ENCODE peak calls at places on chromosomes 2 and 18, in ten cellular contexts. One of them, this sample, is unnamed.

GRCh38 chr2:23460228-23460627 is 75.2 kb downstream of the KLHL29 start:
- DNase-seq in transverse colon: no peak
- DNase-seq in gastrocnemius medialis: no peak
- DNase-seq in spleen: no peak
- DNase-seq in HCT116: peak
- DNase-seq in stomach: no peak
- DNase-seq in right lobe of liver: no peak
- DNase-seq in suprapubic skin: no peak
- DNase-seq in prostate gland: no peak
- DNase-seq in A549: peak
- DNase-seq in this sample: no peak

GRCh38 chr2:43175187-43175490 is 51.3 kb downstream of the ZFP36L2 start:
- DNase-seq in transverse colon: no peak
- DNase-seq in gastrocnemius medialis: no peak
- DNase-seq in spleen: no peak
- DNase-seq in HCT116: no peak
- DNase-seq in stomach: no peak
- DNase-seq in right lobe of liver: no peak
- DNase-seq in suprapubic skin: no peak
- DNase-seq in prostate gland: no peak
- DNase-seq in A549: no peak
- DNase-seq in this sample: no peak

GRCh38 chr2:190804182-190804795 is 76.3 kb upstream of the GLS start:
- DNase-seq in transverse colon: no peak
- DNase-seq in gastrocnemius medialis: no peak
- DNase-seq in spleen: no peak
- DNase-seq in HCT116: peak
- DNase-seq in stomach: no peak
- DNase-seq in right lobe of liver: no peak
- DNase-seq in suprapubic skin: no peak
- DNase-seq in prostate gland: no peak
- DNase-seq in A549: no peak
- DNase-seq in this sample: no peak

GRCh38 chr2:1498176-1498575 is 84.9 kb downstream of the TPO start:
- DNase-seq in transverse colon: no peak
- DNase-seq in gastrocnemius medialis: no peak
- DNase-seq in spleen: peak
- DNase-seq in HCT116: no peak
- DNase-seq in stomach: no peak
- DNase-seq in right lobe of liver: peak
- DNase-seq in suprapubic skin: peak
- DNase-seq in prostate gland: no peak
- DNase-seq in A549: no peak
- DNase-seq in this sample: no peak

GRCh38 chr2:96169868-96170507 is 24.7 kb upstream of the DUSP2 start:
- DNase-seq in transverse colon: no peak
- DNase-seq in gastrocnemius medialis: no peak
- DNase-seq in spleen: no peak
- DNase-seq in HCT116: no peak
- DNase-seq in stomach: no peak
- DNase-seq in right lobe of liver: no peak
- DNase-seq in suprapubic skin: no peak
- DNase-seq in prostate gland: no peak
- DNase-seq in A549: no peak
- DNase-seq in this sample: no peak

GRCh38 chr2:240819404-240820013 is 510 bp downstream of the KIF1A start:
- DNase-seq in transverse colon: no peak
- DNase-seq in gastrocnemius medialis: no peak
- DNase-seq in spleen: no peak
- DNase-seq in HCT116: no peak
- DNase-seq in stomach: peak
- DNase-seq in right lobe of liver: no peak
- DNase-seq in suprapubic skin: no peak
- DNase-seq in prostate gland: no peak
- DNase-seq in A549: no peak
- DNase-seq in this sample: no peak

GRCh38 chr2:238963164-238963969 is 115.5 kb downstream of the TWIST2 start:
- DNase-seq in transverse colon: no peak
- DNase-seq in gastrocnemius medialis: no peak
- DNase-seq in spleen: no peak
- DNase-seq in HCT116: no peak
- DNase-seq in stomach: no peak
- DNase-seq in right lobe of liver: no peak
- DNase-seq in suprapubic skin: no peak
- DNase-seq in prostate gland: no peak
- DNase-seq in A549: no peak
- DNase-seq in this sample: no peak

GRCh38 chr18:55264108-55264507 is 304.8 kb upstream of the CCDC68 start:
- DNase-seq in transverse colon: no peak
- DNase-seq in gastrocnemius medialis: no peak
- DNase-seq in spleen: no peak
- DNase-seq in HCT116: no peak
- DNase-seq in stomach: no peak
- DNase-seq in right lobe of liver: no peak
- DNase-seq in suprapubic skin: no peak
- DNase-seq in prostate gland: peak
- DNase-seq in A549: no peak
- DNase-seq in this sample: no peak

GRCh38 chr2:224946911-224947310 is 95.4 kb downstream of the DOCK10 start:
- DNase-seq in transverse colon: no peak
- DNase-seq in gastrocnemius medialis: no peak
- DNase-seq in spleen: no peak
- DNase-seq in HCT116: no peak
- DNase-seq in stomach: no peak
- DNase-seq in right lobe of liver: no peak
- DNase-seq in suprapubic skin: no peak
- DNase-seq in prostate gland: no peak
- DNase-seq in A549: no peak
- DNase-seq in this sample: no peak

GRCh38 chr2:159449504-159450124 is 163.1 kb upstream of the WDSUB1 start:
- DNase-seq in transverse colon: no peak
- DNase-seq in gastrocnemius medialis: no peak
- DNase-seq in spleen: no peak
- DNase-seq in HCT116: no peak
- DNase-seq in stomach: no peak
- DNase-seq in right lobe of liver: no peak
- DNase-seq in suprapubic skin: no peak
- DNase-seq in prostate gland: no peak
- DNase-seq in A549: no peak
- DNase-seq in this sample: no peak

GRCh38 chr2:64760131-64760530 is 106.4 kb upstream of the SERTAD2 start:
- DNase-seq in transverse colon: no peak
- DNase-seq in gastrocnemius medialis: no peak
- DNase-seq in spleen: no peak
- DNase-seq in HCT116: no peak
- DNase-seq in stomach: no peak
- DNase-seq in right lobe of liver: no peak
- DNase-seq in suprapubic skin: no peak
- DNase-seq in prostate gland: no peak
- DNase-seq in A549: no peak
- DNase-seq in this sample: no peak

GRCh38 chr2:120104002-120104467 is 91.2 kb downstream of the EPB41L5 start:
- DNase-seq in transverse colon: no peak
- DNase-seq in gastrocnemius medialis: no peak
- DNase-seq in spleen: no peak
- DNase-seq in HCT116: no peak
- DNase-seq in stomach: no peak
- DNase-seq in right lobe of liver: no peak
- DNase-seq in suprapubic skin: no peak
- DNase-seq in prostate gland: no peak
- DNase-seq in A549: no peak
- DNase-seq in this sample: no peak

GRCh38 chr2:50952596-50952995 is 79.3 kb downstream of the NRXN1 start:
- DNase-seq in transverse colon: no peak
- DNase-seq in gastrocnemius medialis: no peak
- DNase-seq in spleen: no peak
- DNase-seq in HCT116: peak
- DNase-seq in stomach: no peak
- DNase-seq in right lobe of liver: no peak
- DNase-seq in suprapubic skin: no peak
- DNase-seq in prostate gland: no peak
- DNase-seq in A549: no peak
- DNase-seq in this sample: no peak

GRCh38 chr2:23585218-23585945 is 200.4 kb downstream of the KLHL29 start:
- DNase-seq in transverse colon: no peak
- DNase-seq in gastrocnemius medialis: no peak
- DNase-seq in spleen: peak
- DNase-seq in HCT116: no peak
- DNase-seq in stomach: no peak
- DNase-seq in right lobe of liver: no peak
- DNase-seq in suprapubic skin: no peak
- DNase-seq in prostate gland: no peak
- DNase-seq in A549: no peak
- DNase-seq in this sample: no peak

DNA sequence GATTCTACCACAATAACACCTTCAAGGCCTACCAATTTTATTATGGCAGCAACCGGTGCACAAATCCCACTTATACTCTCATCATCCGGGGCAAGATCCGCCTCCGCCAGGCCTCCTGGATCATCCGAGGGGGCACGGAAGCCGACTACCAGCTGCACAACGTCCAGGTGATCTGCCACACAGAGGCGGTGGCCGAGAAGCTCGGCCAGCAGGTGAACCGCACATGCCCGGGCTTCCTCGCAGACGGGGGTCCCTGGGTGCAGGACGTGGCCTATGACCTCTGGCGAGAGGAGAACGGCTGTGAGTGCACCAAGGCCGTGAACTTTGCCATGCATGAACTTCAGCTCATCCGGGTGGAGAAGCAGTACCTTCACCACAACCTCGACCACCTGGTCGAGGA is 17.1 kb downstream of the APCDD1 start:
- DNase-seq in transverse colon: no peak
- DNase-seq in gastrocnemius medialis: no peak
- DNase-seq in spleen: no peak
- DNase-seq in HCT116: no peak
- DNase-seq in stomach: no peak
- DNase-seq in right lobe of liver: no peak
- DNase-seq in suprapubic skin: no peak
- DNase-seq in prostate gland: no peak
- DNase-seq in A549: no peak
- DNase-seq in this sample: no peak
- H3K4me3 ChIP-seq in transverse colon: no peak
- H3K4me3 ChIP-seq in gastrocnemius medialis: no peak
- H3K4me3 ChIP-seq in spleen: no peak
- H3K4me3 ChIP-seq in HCT116: no peak
- H3K4me3 ChIP-seq in stomach: no peak
- H3K4me3 ChIP-seq in right lobe of liver: no peak
- H3K4me3 ChIP-seq in suprapubic skin: no peak
- H3K4me3 ChIP-seq in prostate gland: no peak
- H3K4me3 ChIP-seq in A549: no peak
- H3K4me3 ChIP-seq in this sample: no peak

GRCh38 chr2:192016265-192016664 is 169.4 kb upstream of the CAVIN2 start:
- DNase-seq in transverse colon: no peak
- DNase-seq in gastrocnemius medialis: no peak
- DNase-seq in spleen: no peak
- DNase-seq in HCT116: no peak
- DNase-seq in stomach: no peak
- DNase-seq in right lobe of liver: no peak
- DNase-seq in suprapubic skin: no peak
- DNase-seq in prostate gland: no peak
- DNase-seq in A549: no peak
- DNase-seq in this sample: no peak

GRCh38 chr2:192007819-192008218 is 160.9 kb upstream of the CAVIN2 start:
- DNase-seq in transverse colon: no peak
- DNase-seq in gastrocnemius medialis: no peak
- DNase-seq in spleen: no peak
- DNase-seq in HCT116: no peak
- DNase-seq in stomach: no peak
- DNase-seq in right lobe of liver: no peak
- DNase-seq in suprapubic skin: no peak
- DNase-seq in prostate gland: no peak
- DNase-seq in A549: no peak
- DNase-seq in this sample: no peak

GRCh38 chr2:192013211-192013610 is 166.3 kb upstream of the CAVIN2 start:
- DNase-seq in transverse colon: no peak
- DNase-seq in gastrocnemius medialis: no peak
- DNase-seq in spleen: no peak
- DNase-seq in HCT116: no peak
- DNase-seq in stomach: no peak
- DNase-seq in right lobe of liver: no peak
- DNase-seq in suprapubic skin: no peak
- DNase-seq in prostate gland: no peak
- DNase-seq in A549: no peak
- DNase-seq in this sample: no peak

GRCh38 chr2:192010073-192010472 is 163.2 kb upstream of the CAVIN2 start:
- DNase-seq in transverse colon: no peak
- DNase-seq in gastrocnemius medialis: no peak
- DNase-seq in spleen: no peak
- DNase-seq in HCT116: no peak
- DNase-seq in stomach: no peak
- DNase-seq in right lobe of liver: no peak
- DNase-seq in suprapubic skin: no peak
- DNase-seq in prostate gland: no peak
- DNase-seq in A549: no peak
- DNase-seq in this sample: no peak

GRCh38 chr2:192011196-192011595 is 164.3 kb upstream of the CAVIN2 start:
- DNase-seq in transverse colon: no peak
- DNase-seq in gastrocnemius medialis: no peak
- DNase-seq in spleen: no peak
- DNase-seq in HCT116: no peak
- DNase-seq in stomach: no peak
- DNase-seq in right lobe of liver: no peak
- DNase-seq in suprapubic skin: no peak
- DNase-seq in prostate gland: no peak
- DNase-seq in A549: no peak
- DNase-seq in this sample: no peak
- TF ChIP-seq POLR2A in transverse colon: no peak
- TF ChIP-seq POLR2A in gastrocnemius medialis: no peak
- TF ChIP-seq POLR2A in spleen: no peak
- TF ChIP-seq POLR2A in HCT116: no peak
- TF ChIP-seq POLR2A in stomach: no peak
- TF ChIP-seq POLR2A in right lobe of liver: no peak
- TF ChIP-seq POLR2A in suprapubic skin: no peak
- TF ChIP-seq POLR2A in prostate gland: no peak
- TF ChIP-seq POLR2A in A549: no peak
- TF ChIP-seq POLR2A in this sample: no peak

DNA sequence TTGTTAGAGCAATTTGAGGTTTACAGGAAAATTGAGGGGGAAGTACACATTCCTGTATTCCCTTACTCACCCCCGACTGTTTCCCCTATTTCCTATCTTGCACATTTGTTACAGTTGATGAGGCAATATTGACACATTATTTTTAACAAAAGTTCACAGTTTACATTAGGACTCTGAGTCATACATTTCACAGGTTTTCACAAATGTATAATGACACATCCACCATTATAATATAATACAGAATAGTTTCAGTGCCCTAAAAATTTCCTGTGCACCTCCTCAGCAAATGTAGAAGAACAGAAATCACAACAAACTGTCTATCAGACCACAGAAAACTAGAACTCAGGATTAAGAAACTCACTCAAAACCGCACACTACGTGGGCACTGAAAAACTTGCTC is 160.6 kb upstream of the RMP24 start:
- DNase-seq in transverse colon: no peak
- DNase-seq in gastrocnemius medialis: no peak
- DNase-seq in spleen: no peak
- DNase-seq in HCT116: no peak
- DNase-seq in stomach: no peak
- DNase-seq in right lobe of liver: no peak
- DNase-seq in suprapubic skin: no peak
- DNase-seq in prostate gland: no peak
- DNase-seq in A549: no peak
- DNase-seq in this sample: no peak
- H3K27ac ChIP-seq in transverse colon: no peak
- H3K27ac ChIP-seq in gastrocnemius medialis: no peak
- H3K27ac ChIP-seq in spleen: no peak
- H3K27ac ChIP-seq in HCT116: no peak
- H3K27ac ChIP-seq in stomach: no peak
- H3K27ac ChIP-seq in right lobe of liver: no peak
- H3K27ac ChIP-seq in suprapubic skin: no peak
- H3K27ac ChIP-seq in prostate gland: no peak
- H3K27ac ChIP-seq in A549: no peak
- H3K27ac ChIP-seq in this sample: no peak

GRCh38 chr2:73072416-73072815 is 904 bp upstream of the SFXN5 start:
- DNase-seq in transverse colon: no peak
- DNase-seq in gastrocnemius medialis: no peak
- DNase-seq in spleen: no peak
- DNase-seq in HCT116: no peak
- DNase-seq in stomach: no peak
- DNase-seq in right lobe of liver: no peak
- DNase-seq in suprapubic skin: no peak
- DNase-seq in prostate gland: no peak
- DNase-seq in A549: no peak
- DNase-seq in this sample: no peak
- H3K4me3 ChIP-seq in transverse colon: no peak
- H3K4me3 ChIP-seq in gastrocnemius medialis: peak
- H3K4me3 ChIP-seq in spleen: no peak
- H3K4me3 ChIP-seq in HCT116: peak
- H3K4me3 ChIP-seq in stomach: peak
- H3K4me3 ChIP-seq in right lobe of liver: peak
- H3K4me3 ChIP-seq in suprapubic skin: peak
- H3K4me3 ChIP-seq in prostate gland: peak
- H3K4me3 ChIP-seq in A549: no peak
- H3K4me3 ChIP-seq in this sample: peak